ENCODE peak calls at places on chromosomes 1 and 21, in seven cellular contexts. W, S, X, K, U, N and G are unnamed samples.

GRCh38 chr1:221227872-221228337 is 348.7 kb downstream of the HLX start:
- DNase-seq in W (no peak), S (no peak), X (no peak), K (no peak), U (no peak), N (no peak), G (peak; percentile 22)

GRCh38 chr21:42597487-42598158 is 55.8 kb upstream of the PDE9A start:
- DNase-seq in W (no peak), S (no peak), X (no peak), K (no peak), U (no peak), N (no peak), G (no peak)

GRCh38 chr1:93701619-93702018 is 20.0 kb upstream of the BCAR3 start:
- DNase-seq in W (peak; percentile 55), S (no peak), X (no peak), K (no peak), U (no peak), N (no peak), G (no peak)

GRCh38 chr1:179877586-179878265 is at the start of gene TOR1AIP2:
- DNase-seq in W (peak; percentile 95), S (peak; percentile 88), X (peak; percentile 92), K (peak; percentile 89), U (peak; percentile 93), N (peak; percentile 87), G (peak; percentile 85)

GRCh38 chr1:49465486-49466185 is 558.1 kb downstream of the AGBL4 start:
- DNase-seq in W (no peak), S (no peak), X (no peak), K (no peak), U (no peak), N (no peak), G (no peak)

GRCh38 chr1:204728045-204728444 is 42.5 kb upstream of the LRRN2 start:
- DNase-seq in W (no peak), S (no peak), X (no peak), K (no peak), U (no peak), N (no peak), G (no peak)

GRCh38 chr1:92915547-92915946 is 45.7 kb downstream of the DIPK1A start:
- DNase-seq in W (no peak), S (no peak), X (no peak), K (no peak), U (no peak), N (no peak), G (no peak)

GRCh38 chr1:93061895-93062792 is 16.9 kb upstream of the MTF2 start:
- DNase-seq in W (no peak), S (no peak), X (peak; percentile 29), K (no peak), U (peak; percentile 43), N (peak; percentile 81), G (no peak)

GRCh38 chr1:223620297-223620900 is 45.1 kb downstream of the CAPN8 start:
- DNase-seq in W (no peak), S (no peak), X (peak; percentile 72), K (no peak), U (no peak), N (no peak), G (no peak)

GRCh38 chr1:231337472-231338269 is at the start of gene EXOC8:
- DNase-seq in W (peak; percentile 97), S (peak; percentile 99), X (peak; percentile 96), K (peak; percentile 90), U (peak; percentile 98), N (peak; percentile 97), G (peak; percentile 97)
- TF ChIP-seq CTCF in W (no peak), S (no peak), X (peak; percentile 16), K (no peak), U (no peak), N (peak; percentile 14), G (no peak)

DNA sequence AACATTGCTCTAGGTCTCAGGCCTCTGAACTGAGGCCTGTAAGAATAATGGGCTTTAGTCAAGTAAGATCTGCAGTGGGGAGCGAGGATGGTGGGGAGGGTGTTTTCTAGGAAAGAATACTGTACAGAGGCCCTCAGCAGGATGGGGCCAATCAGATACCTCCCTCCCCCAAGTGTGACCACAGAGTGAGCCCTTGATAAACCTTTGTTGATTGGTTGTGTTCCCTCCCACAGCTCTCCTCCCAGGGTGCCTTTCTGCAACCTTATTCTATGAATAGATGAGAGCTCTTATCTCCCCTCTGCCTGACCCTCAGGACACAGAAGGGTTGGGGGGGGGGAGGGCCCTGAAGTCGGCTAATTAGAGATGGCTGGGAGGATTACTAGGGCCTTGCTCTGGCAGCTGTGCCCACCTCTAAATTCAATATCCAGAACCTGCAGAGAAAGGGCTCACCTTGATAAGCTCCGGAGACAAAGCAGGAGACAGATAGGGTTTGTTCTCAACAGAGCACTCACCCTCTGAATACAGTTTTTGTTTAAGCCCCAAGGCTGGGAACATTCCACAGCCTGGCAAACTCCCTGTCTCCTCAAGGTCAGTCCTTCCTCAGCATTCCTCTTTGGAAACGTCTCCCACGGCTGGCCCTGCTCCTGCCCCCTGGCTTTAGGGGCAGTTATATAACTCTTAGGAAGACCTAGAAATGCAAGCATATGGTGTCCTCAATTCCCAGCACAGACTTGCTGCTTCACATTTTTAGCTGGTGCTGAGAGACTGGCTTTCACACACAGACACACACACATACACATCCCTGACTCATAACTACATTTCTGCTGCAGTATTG is 42.9 kb downstream of the ATP1A1 start:
- DNase-seq in W (no peak), S (no peak), X (peak; percentile 74), K (no peak), U (no peak), N (peak; percentile 37), G (no peak)
- TF ChIP-seq CTCF in W (no peak), S (no peak), X (peak; percentile 46), K (no peak), U (no peak), N (no peak), G (no peak)

GRCh38 chr1:2556277-2557145 is at the start of gene TNFRSF14:
- DNase-seq in W (peak; percentile 84), S (no peak), X (no peak), K (peak; percentile 54), U (peak; percentile 84), N (peak; percentile 88), G (no peak)
- TF ChIP-seq CTCF in W (no peak), S (no peak), X (no peak), K (no peak), U (no peak), N (peak; percentile 59), G (no peak)

GRCh38 chr1:10530281-10530740 is 55.6 kb downstream of the PEX14 start:
- DNase-seq in W (peak; percentile 90), S (peak; percentile 85), X (peak; percentile 61), K (no peak), U (peak; percentile 45), N (no peak), G (peak; percentile 78)
- TF ChIP-seq CTCF in W (peak; percentile 88), S (peak; percentile 67), X (peak; percentile 72), K (peak; percentile 48), U (peak; percentile 48), N (peak; percentile 27), G (peak; percentile 90)